ENCODE peak calls at places on chromosome 6, in six cellular contexts. W is A549, Y is GM12878, Z is K562, M is endothelial cell of umbilical vein, U is HepG2. V is an unnamed sample.

GRCh38 chr6:96675617-96676016 is 112.7 kb downstream of the FHL5 start:
- DNase-seq in U (no peak), Z (no peak), Y (no peak), W (no peak), M (no peak), V (no peak)

GRCh38 chr6:25070547-25071366 is 135.0 kb upstream of the RIPOR2 start:
- DNase-seq in Z (peak), Y (peak), W (peak), M (peak), U (peak), V (peak)

GRCh38 chr6:138011413-138011812 is 95.8 kb downstream of the PERP start:
- DNase-seq in M (no peak), Z (no peak), W (no peak), Y (no peak), U (no peak), V (no peak)

GRCh38 chr6:132190097-132190814 is 211.0 kb downstream of the MOXD1 start:
- DNase-seq in Y (no peak), U (no peak), M (peak), W (no peak), Z (no peak), V (no peak)

GRCh38 chr6:134398453-134398852 is 80.5 kb upstream of the SGK1 start:
- DNase-seq in Z (no peak), U (no peak), M (peak), W (no peak), Y (peak), V (peak)

GRCh38 chr6:129516787-129517186 is 193.2 kb downstream of the ARHGAP18 start:
- DNase-seq in W (no peak), Y (no peak), U (no peak), M (no peak), Z (no peak), V (no peak)

GRCh38 chr6:69719602-69720193 is 77.1 kb downstream of the LMBRD1 start:
- DNase-seq in Y (no peak), M (peak), U (peak), Z (peak), W (peak), V (peak)

GRCh38 chr6:109339906-109340678 is 42.2 kb downstream of the CD164 start:
- DNase-seq in Y (no peak), M (no peak), Z (peak), U (no peak), W (no peak), V (no peak)

GRCh38 chr6:152170702-152171667 is 363.5 kb downstream of the ESR1 start:
- DNase-seq in M (no peak), W (no peak), Y (peak), Z (no peak), U (peak), V (no peak)

GRCh38 chr6:29524982-29525639 is 34.4 kb downstream of the UBD start:
- DNase-seq in M (no peak), U (no peak), Z (no peak), W (no peak), Y (no peak), V (no peak)

GRCh38 chr6:137919837-137920304 is 52.8 kb downstream of the TNFAIP3 start:
- DNase-seq in Y (no peak), U (no peak), W (no peak), Z (peak), M (peak), V (no peak)

GRCh38 chr6:168126566-168127383 is 47.8 kb upstream of the FRMD1 start:
- DNase-seq in W (no peak), Y (no peak), U (no peak), Z (no peak), M (no peak), V (no peak)

GRCh38 chr6:906920-907319 is 214.0 kb upstream of the EXOC2 start:
- DNase-seq in W (peak), Y (no peak), Z (peak), M (no peak), U (no peak), V (no peak)

GRCh38 chr6:132960720-132961119 is 146.4 kb downstream of the RPS12 start:
- DNase-seq in U (no peak), W (no peak), Y (no peak), Z (no peak), M (no peak), V (no peak)

GRCh38 chr6:164274510-164274909 is 860.0 kb downstream of the QKI start:
- DNase-seq in U (no peak), Z (no peak), M (no peak), Y (no peak), W (no peak), V (no peak)

DNA sequence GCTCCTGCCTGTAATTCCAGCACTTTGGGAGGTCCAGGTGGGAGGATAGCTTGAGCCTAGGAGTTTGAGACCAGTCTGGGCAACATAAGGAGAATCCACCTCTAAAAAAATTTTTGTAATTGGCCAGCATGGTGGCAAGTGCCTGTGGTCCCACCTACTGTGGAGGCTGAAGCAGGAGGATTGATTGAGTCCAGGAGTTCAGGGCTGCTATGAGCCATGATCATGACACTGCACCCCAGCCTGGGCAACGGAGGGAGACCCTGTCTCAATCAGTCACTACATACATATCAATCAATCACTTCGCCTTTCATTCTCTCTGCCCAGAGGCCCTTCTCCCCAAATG is 1.1 kb upstream of the STK38 start:
- DNase-seq in M (no peak), W (no peak), Y (no peak), Z (no peak), U (no peak), V (no peak)
- H3K4me3 ChIP-seq in M (no peak), W (no peak), Y (no peak), Z (no peak), U (no peak), V (no peak)

DNA sequence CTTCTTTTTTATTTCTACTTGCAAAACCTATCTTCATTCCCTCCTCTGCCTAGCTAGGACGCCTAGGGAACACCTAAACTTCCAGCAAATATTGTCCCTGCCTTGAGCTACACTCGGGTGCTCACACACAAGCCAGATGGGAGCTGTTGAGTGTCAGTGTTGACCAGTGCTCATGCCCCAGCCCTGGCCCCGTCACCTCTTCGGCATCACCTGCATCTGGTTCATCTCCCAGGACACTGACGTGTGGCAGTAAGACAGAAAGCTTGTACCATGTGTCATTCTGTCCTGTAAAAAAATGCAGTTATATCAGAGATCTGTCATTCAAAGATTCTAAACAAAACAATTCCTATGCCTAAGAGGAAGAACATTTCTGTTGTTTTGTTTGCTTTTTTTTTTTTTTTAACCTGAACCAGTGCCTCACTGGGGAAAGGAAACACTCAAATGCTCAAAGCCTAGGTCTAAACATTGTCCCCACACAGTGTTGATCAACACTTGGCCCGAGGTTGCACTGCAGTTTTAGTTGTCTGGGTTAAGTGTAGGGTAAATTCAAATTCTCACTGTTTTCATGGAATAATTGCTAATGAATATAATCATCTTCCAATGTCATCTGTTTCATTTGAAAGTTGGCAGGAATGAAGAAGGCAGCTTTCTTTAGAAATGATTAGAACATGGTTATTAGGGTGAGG is 102.7 kb upstream of the SASH1 start:
- DNase-seq in U (no peak), W (no peak), Z (no peak), Y (no peak), M (no peak), V (no peak)
- TF ChIP-seq MYC in U (no peak), W (no peak), Z (no peak), Y (no peak), M (no peak), V (no peak)

GRCh38 chr6:160789263-160790027 is 87.4 kb downstream of the PLG start:
- DNase-seq in M (no peak), U (no peak), Y (peak), W (no peak), Z (no peak), V (no peak)

GRCh38 chr6:160791981-160792418 is 90.0 kb downstream of the PLG start:
- DNase-seq in U (no peak), Y (no peak), W (peak), M (no peak), Z (no peak), V (no peak)

GRCh38 chr6:160788806-160789205 is 86.8 kb downstream of the PLG start:
- DNase-seq in U (no peak), Z (no peak), W (no peak), Y (no peak), M (no peak), V (no peak)

GRCh38 chr6:160791459-160791858 is 89.4 kb downstream of the PLG start:
- DNase-seq in Y (peak), Z (no peak), U (no peak), W (no peak), M (no peak), V (no peak)

DNA sequence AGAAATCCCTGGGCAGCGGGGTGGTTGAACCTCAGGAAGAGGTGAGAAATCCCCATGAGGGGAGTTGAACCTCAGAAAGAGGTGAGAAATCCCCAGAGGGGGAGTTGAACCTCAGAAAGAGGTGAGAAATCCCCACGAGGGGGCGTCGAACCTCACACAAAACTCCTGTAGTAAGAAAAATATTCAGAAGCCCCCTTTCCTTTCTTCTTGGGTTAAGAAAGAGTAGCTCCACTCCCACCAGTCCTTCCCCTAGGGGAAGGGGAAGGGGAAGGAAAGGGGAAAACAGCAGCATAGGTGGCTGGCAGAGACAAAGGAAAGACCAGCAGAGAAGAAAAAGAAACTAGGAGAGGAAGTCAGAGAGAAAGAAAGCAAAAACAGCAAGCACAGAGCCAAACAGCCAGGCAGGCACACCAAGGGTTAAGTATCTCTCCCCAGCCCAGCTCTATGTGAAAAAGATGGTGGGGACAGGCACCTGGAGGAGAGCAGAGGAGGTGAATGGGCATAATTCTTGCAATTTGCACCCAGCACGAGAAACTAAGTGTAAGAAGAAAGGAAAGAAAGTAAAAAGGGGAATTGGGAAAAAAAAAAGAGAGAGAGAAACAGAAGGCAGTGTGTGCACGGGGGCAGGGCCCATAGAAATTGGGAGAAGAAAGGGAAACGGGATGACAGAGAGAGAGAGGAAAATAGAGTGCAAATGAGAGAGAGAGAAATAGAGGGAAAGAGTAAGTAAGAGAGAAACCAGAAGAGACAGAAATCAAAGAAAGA is 88.2 kb downstream of the PLG start:
- DNase-seq in U (no peak), Y (no peak), Z (peak), W (no peak), M (no peak), V (no peak)
- H3K4me3 ChIP-seq in U (no peak), Y (no peak), Z (peak), W (no peak), M (no peak), V (no peak)

GRCh38 chr6:141669141-141669540 is 463.6 kb upstream of the GJE1 start:
- DNase-seq in Y (no peak), M (no peak), Z (no peak), U (no peak), W (no peak), V (no peak)

GRCh38 chr6:141664744-141665143 is 468.0 kb upstream of the GJE1 start:
- DNase-seq in M (no peak), Y (no peak), Z (no peak), W (no peak), U (no peak), V (no peak)

GRCh38 chr6:141666187-141666586 is 466.5 kb upstream of the GJE1 start:
- DNase-seq in Z (no peak), U (no peak), W (no peak), Y (no peak), M (no peak), V (no peak)

GRCh38 chr6:141667580-141668309 is 465.0 kb upstream of the GJE1 start:
- DNase-seq in Z (no peak), U (no peak), M (no peak), W (no peak), Y (no peak), V (no peak)
- TF ChIP-seq MYC in Z (no peak), U (no peak), M (no peak), W (no peak), Y (no peak), V (no peak)

DNA sequence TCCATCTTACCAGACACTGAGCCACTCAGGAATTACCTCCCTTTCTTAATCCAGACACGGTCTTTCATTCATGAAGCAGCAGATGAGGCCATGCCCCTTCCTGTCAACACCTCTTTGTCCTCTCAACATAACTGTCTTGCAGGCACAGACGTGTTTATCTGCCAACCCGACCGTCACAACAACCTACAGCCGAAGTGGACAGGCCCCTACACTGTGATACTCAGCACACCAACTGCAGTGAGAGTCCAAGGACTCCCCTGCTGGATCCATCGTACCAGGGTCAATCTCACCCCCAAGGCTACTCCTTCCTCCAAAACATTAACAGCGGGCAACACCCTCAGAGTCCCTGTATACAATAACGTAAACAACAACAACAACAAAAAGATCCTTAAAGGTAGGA is 30.6 kb upstream of the ULBP3 start:
- DNase-seq in M (no peak), Z (no peak), U (no peak), Y (no peak), W (no peak), V (no peak)
- H3K4me3 ChIP-seq in M (no peak), Z (no peak), U (no peak), Y (no peak), W (no peak), V (no peak)

GRCh38 chr6:71707059-71707458 is 179.3 kb upstream of the RIMS1 start:
- DNase-seq in Z (no peak), U (no peak), M (no peak), Y (no peak), W (no peak), V (no peak)
- TF ChIP-seq MYC in Z (no peak), U (no peak), M (no peak), Y (no peak), W (no peak), V (no peak)

DNA sequence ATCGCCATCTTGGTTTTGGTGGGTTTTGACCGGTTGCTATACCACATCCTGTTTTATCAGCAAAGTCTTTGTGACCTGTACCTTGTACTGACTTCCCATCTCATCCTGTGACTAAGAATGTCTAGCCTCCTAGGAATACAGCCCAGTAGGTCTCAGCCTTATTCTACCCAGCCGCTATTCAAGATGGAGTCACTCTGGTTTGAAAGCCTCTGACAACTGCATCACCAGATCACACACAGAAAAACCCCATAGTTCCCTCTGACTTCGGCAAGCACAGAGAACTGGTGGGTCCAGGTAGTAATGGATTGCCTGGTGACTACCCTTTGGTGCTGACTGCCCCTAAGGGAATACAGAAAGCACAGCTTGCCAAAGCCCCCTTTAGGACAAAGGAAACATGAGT is 10.3 kb upstream of the RSPH4A start:
- DNase-seq in W (no peak), M (no peak), Z (no peak), U (no peak), Y (no peak), V (no peak)
- H3K4me3 ChIP-seq in W (no peak), M (no peak), Z (no peak), U (no peak), Y (no peak), V (no peak)

GRCh38 chr6:43992126-43992663 is 135.1 kb downstream of the MRPL14 start:
- DNase-seq in Y (no peak), W (no peak), M (no peak), Z (no peak), U (no peak), V (no peak)
- TF ChIP-seq MYC in Y (no peak), W (no peak), M (no peak), Z (no peak), U (no peak), V (no peak)